ENCODE peak calls at places on chromosomes 12 and 14, in nine cellular contexts. W is GM23248; I is foreskin fibroblast; Q is effector memory CD4-positive, alpha-beta T cell; B is stomach; M is astrocyte of the spinal cord; T is left lung; X is fibroblast of the aortic adventitia; F is lower lobe of right lung. Z is an unnamed sample.

GRCh38 chr12:75979181-75979580 is 52.4 kb downstream of the PHLDA1 start:
- DNase-seq in F (no peak), M (peak), W (peak), X (no peak), I (peak), T (no peak), Q (peak), B (no peak), Z (no peak)

GRCh38 chr14:21987937-21988336 is 314.3 kb upstream of the OR4E1 start:
- DNase-seq in M (peak), Q (no peak), F (no peak), W (peak), T (no peak), B (no peak), X (peak), I (no peak), Z (no peak)

GRCh38 chr14:56094063-56094462 is 24.1 kb upstream of the PELI2 start:
- DNase-seq in Q (no peak), B (no peak), W (no peak), F (no peak), I (no peak), X (no peak), T (no peak), M (no peak), Z (no peak)

GRCh38 chr12:121750507-121750955 is 38.0 kb downstream of the TMEM120B start:
- DNase-seq in B (no peak), W (no peak), M (no peak), Q (no peak), X (no peak), F (no peak), T (no peak), I (no peak), Z (no peak)

GRCh38 chr14:64947710-64948611 is 5.4 kb upstream of the GPX2 start:
- DNase-seq in I (no peak), X (no peak), Q (no peak), T (no peak), F (no peak), W (no peak), M (no peak), B (no peak), Z (no peak)

GRCh38 chr12:17588968-17589367 is 501.0 kb downstream of the RERGL start:
- DNase-seq in X (no peak), M (no peak), F (no peak), W (peak), Q (no peak), I (no peak), B (no peak), T (no peak), Z (no peak)

GRCh38 chr14:24513009-24513408 is 4.9 kb upstream of the CMA1 start:
- DNase-seq in T (no peak), W (peak), M (no peak), Q (no peak), X (peak), B (no peak), I (no peak), F (no peak), Z (no peak)

GRCh38 chr12:127214196-127214595 is 1052.8 kb upstream of the TMEM132C start:
- DNase-seq in F (no peak), I (no peak), W (peak), M (no peak), T (no peak), Q (no peak), X (no peak), B (no peak), Z (peak)

GRCh38 chr14:62209287-62209899 is 447.2 kb downstream of the SNAPC1 start:
- DNase-seq in X (peak), I (peak), M (peak), F (no peak), B (no peak), T (no peak), W (peak), Q (no peak), Z (peak)

GRCh38 chr12:91663331-91663998 is 480.8 kb upstream of the DCN start:
- DNase-seq in T (no peak), X (no peak), Q (no peak), B (no peak), I (no peak), M (no peak), F (no peak), W (no peak), Z (no peak)

DNA sequence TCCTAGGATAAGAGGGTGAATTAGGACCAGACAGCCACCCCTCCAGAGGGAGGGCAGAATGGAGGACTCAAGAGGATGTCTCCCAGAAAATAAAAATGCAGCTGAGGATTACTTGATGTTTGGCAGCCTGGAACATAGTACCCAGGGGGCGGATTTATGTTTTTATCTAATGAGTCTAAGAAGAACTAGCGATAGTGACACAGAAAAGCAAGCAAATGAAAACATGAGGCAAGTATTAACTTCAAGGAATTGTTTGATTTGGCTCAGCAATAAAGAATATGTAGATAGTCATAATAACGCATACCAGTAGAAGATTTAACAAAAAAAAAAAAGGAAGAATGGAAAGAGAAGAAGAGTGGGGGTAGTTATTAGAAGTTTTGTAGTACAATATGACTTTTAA is 10.0 kb upstream of the SLC7A8 start:
- DNase-seq in T (no peak), W (no peak), X (peak), M (peak), B (no peak), I (no peak), Q (no peak), F (no peak), Z (no peak)
- H3K4me3 ChIP-seq in T (no peak), W (no peak), X (no peak), M (no peak), B (no peak), I (no peak), Q (no peak), F (no peak), Z (no peak)

GRCh38 chr14:101826359-101826758 is 64.8 kb downstream of the PPP2R5C start:
- DNase-seq in B (no peak), X (no peak), M (no peak), Q (no peak), T (no peak), W (no peak), F (no peak), I (no peak), Z (no peak)

GRCh38 chr14:101825797-101826196 is 64.3 kb downstream of the PPP2R5C start:
- DNase-seq in B (no peak), I (no peak), M (no peak), F (no peak), W (no peak), Q (no peak), T (no peak), X (no peak), Z (no peak)

GRCh38 chr14:101823511-101824120 is 62.1 kb downstream of the PPP2R5C start:
- DNase-seq in T (no peak), I (no peak), M (no peak), Q (peak), F (no peak), X (peak), B (peak), W (peak), Z (no peak)

GRCh38 chr14:101823081-101823480 is 61.6 kb downstream of the PPP2R5C start:
- DNase-seq in B (no peak), T (no peak), I (no peak), W (peak), Q (no peak), M (no peak), F (no peak), X (no peak), Z (no peak)

DNA sequence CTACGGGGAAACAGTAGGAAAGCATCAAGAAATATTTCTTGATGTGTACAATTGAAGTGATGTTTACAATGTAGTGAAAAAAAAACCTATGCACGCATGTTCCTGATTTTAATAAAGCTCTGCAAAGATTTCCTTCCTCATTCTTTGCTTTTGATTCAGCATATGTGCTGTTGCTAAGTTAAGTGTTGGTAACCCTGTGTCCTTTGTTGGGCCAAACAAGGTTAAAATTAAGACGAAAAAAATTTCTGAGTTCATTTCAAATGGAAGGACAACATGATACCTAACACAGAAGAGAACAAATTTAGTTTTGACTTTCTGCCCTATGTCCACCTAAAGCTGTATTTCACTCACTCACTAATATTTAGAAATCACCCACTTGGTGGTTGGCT is 62.8 kb downstream of the PPP2R5C start:
- DNase-seq in Q (no peak), T (no peak), I (no peak), X (no peak), W (peak), M (no peak), F (no peak), B (no peak), Z (no peak)
- H3K4me3 ChIP-seq in Q (peak), T (no peak), I (no peak), X (no peak), W (no peak), M (no peak), F (peak), B (peak), Z (no peak)

GRCh38 chr12:29780084-29780483 is 3.7 kb downstream of the TMTC1 start:
- DNase-seq in M (no peak), T (no peak), I (no peak), Q (no peak), X (no peak), F (no peak), W (no peak), B (no peak), Z (no peak)
- H3K4me3 ChIP-seq in M (no peak), T (no peak), I (no peak), Q (no peak), X (no peak), F (no peak), W (no peak), B (no peak), Z (no peak)

GRCh38 chr12:48972213-48973021 is 882 bp upstream of the WNT10B start:
- DNase-seq in I (no peak), W (peak), B (no peak), Q (no peak), X (no peak), T (peak), M (no peak), F (no peak), Z (no peak)

GRCh38 chr12:48973084-48973483 is 1.5 kb upstream of the WNT10B start:
- DNase-seq in W (no peak), F (no peak), X (peak), M (no peak), B (no peak), T (no peak), I (no peak), Q (no peak), Z (no peak)

GRCh38 chr12:48969160-48969771 is 2.3 kb downstream of the WNT10B start:
- DNase-seq in M (no peak), I (no peak), T (no peak), W (no peak), F (no peak), B (no peak), Q (no peak), X (no peak), Z (no peak)

GRCh38 chr12:48969847-48970701 is 1.5 kb downstream of the WNT10B start:
- DNase-seq in X (no peak), F (peak), I (no peak), W (peak), T (peak), B (no peak), Q (peak), M (no peak), Z (no peak)

GRCh38 chr12:48970702-48971334 is 717 bp downstream of the WNT10B start:
- DNase-seq in B (no peak), I (no peak), W (no peak), Q (no peak), X (no peak), M (no peak), T (no peak), F (no peak), Z (no peak)
- H3K4me3 ChIP-seq in B (peak), I (peak), W (peak), Q (peak), X (no peak), M (no peak), T (no peak), F (peak), Z (peak)

GRCh38 chr12:96297504-96297903 is 102.7 kb downstream of the CDK17 start:
- DNase-seq in M (no peak), F (no peak), I (no peak), Q (no peak), X (no peak), W (no peak), B (no peak), T (no peak), Z (no peak)
- H3K4me3 ChIP-seq in M (no peak), F (no peak), I (no peak), Q (no peak), X (no peak), W (no peak), B (no peak), T (no peak), Z (no peak)

DNA sequence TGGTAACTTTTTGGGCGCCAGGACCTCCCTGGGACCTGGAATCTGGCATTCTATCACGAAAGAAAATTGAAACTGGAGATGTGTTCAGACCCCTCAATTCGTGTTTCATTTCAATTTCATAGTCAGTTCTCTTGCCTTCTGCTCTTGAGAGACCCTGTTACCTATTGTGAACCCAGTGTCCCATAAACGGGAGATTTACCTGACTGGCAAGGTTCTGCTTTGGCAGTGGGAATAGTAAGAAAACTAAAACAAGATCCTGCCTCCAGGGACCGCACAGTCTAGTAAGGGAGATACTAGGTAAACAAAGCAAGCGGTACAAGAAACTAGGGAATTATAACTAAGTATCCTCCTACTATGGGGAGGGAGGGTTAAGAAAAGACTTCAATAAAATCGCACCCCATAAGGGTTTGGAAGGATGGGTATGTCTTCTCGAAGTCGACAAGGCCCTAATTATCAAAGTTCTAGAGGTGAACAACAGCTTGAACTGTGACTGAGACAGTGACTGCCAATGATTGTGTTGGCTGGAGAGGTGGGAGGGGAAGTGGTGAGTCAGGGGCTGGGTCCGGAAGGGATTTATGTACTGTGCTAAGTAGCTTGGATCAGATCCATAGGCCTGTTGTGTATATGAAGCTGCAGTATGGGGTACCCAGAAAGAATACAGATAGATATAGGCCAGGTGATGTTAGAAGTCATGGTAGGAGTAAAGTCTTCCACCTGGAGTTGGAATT is 754 bp downstream of the ACSS3 start:
- DNase-seq in M (peak), I (peak), Q (no peak), F (no peak), W (peak), T (peak), X (peak), B (no peak), Z (peak)
- H3K4me3 ChIP-seq in M (peak), I (peak), Q (no peak), F (peak), W (peak), T (peak), X (peak), B (peak), Z (peak)

GRCh38 chr14:29925736-29926135 is 1.9 kb downstream of the PRKD1 start:
- DNase-seq in X (peak), Q (no peak), W (peak), B (no peak), I (no peak), M (no peak), T (no peak), F (no peak), Z (no peak)

GRCh38 chr14:29926228-29926627 is 1.4 kb downstream of the PRKD1 start:
- DNase-seq in M (no peak), Q (no peak), F (no peak), X (no peak), B (no peak), I (no peak), W (peak), T (no peak), Z (no peak)

GRCh38 chr14:29928342-29928640 is 644 bp upstream of the PRKD1 start:
- DNase-seq in M (no peak), X (peak), I (no peak), W (peak), F (no peak), B (no peak), T (no peak), Q (no peak), Z (no peak)

GRCh38 chr14:29927596-29928341 is at the start of gene PRKD1:
- DNase-seq in B (peak), I (peak), X (peak), T (peak), Q (no peak), F (peak), W (peak), M (peak), Z (no peak)

GRCh38 chr14:29926701-29927595 is 699 bp downstream of the PRKD1 start:
- DNase-seq in T (peak), I (peak), F (peak), W (peak), X (peak), B (peak), Q (no peak), M (peak), Z (no peak)
- H3K4me3 ChIP-seq in T (peak), I (peak), F (peak), W (peak), X (peak), B (peak), Q (no peak), M (peak), Z (peak)

DNA sequence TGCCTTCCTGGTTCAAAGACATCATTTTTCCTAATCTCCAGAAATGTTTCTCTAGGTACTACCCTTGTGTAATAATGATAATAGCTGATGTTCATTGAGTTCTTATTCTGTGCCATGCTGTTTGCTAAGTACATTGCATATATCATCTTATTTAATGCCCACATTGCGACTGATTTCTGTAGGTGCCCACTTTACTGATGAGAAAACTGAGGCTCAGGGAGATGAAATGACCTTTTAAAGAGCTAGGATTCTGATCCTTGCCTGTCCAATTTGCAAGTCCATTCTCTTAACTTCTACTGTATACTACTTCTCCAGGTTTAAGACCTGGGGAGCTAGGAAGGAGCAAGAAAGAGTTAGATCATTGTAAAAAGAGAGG is 2.8 kb downstream of the DGKA start:
- DNase-seq in F (no peak), B (no peak), T (no peak), W (no peak), Q (no peak), I (no peak), M (no peak), X (no peak), Z (no peak)
- H3K4me3 ChIP-seq in F (no peak), B (no peak), T (no peak), W (no peak), Q (peak), I (no peak), M (no peak), X (no peak), Z (no peak)

DNA sequence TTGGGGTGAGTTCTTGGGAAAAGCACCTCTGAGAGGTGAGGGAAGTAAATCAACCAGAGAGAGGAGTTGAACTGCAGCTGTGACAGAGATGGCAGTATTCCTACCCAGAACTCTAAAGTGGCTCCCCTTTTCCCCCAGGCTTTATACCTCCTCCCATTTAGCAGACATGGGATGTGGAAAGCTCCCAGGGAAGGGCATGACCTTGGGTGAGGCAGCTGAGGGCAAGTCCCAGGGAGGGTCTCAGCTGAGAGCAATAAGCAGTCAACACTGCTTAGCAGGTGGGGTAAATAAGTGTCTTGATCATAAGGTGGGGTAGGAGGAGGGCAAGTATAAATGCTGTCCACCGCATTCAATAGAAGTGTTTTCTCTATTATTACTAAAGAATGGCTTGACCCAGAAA is 143.0 kb downstream of the AKAP6 start:
- DNase-seq in M (no peak), W (no peak), T (no peak), F (no peak), X (no peak), Q (no peak), I (no peak), B (no peak), Z (no peak)
- H3K4me3 ChIP-seq in M (no peak), W (peak), T (no peak), F (no peak), X (no peak), Q (no peak), I (no peak), B (no peak), Z (no peak)